ENCODE peak calls at places on chromosomes 16 and 17, in five cellular contexts. One of them, this sample, is unnamed. For H3K36me3, the result is how much of the 10 kb centered on the place peaks cover.

GRCh38 chr16:27169511-27170071 is 33.7 kb upstream of the KDM8 start:
- DNase-seq in neural progenitor cell: peak
- DNase-seq in effector memory CD4-positive, alpha-beta T cell: peak
- DNase-seq in IMR-90: peak
- DNase-seq in PC-3: peak
- DNase-seq in this sample: no peak

GRCh38 chr17:29613856-29614255 is 8.9 kb downstream of the CORO6 start:
- DNase-seq in neural progenitor cell: no peak
- DNase-seq in IMR-90: no peak
- DNase-seq in effector memory CD4-positive, alpha-beta T cell: no peak
- DNase-seq in PC-3: no peak
- DNase-seq in this sample: no peak

GRCh38 chr17:81489012-81489968 is 23.3 kb downstream of the ACTG1 start:
- DNase-seq in PC-3: no peak
- DNase-seq in neural progenitor cell: peak
- DNase-seq in IMR-90: no peak
- DNase-seq in effector memory CD4-positive, alpha-beta T cell: no peak
- DNase-seq in this sample: peak

GRCh38 chr17:77326636-77327035 is 185.9 kb downstream of the SEC14L1 start:
- DNase-seq in PC-3: no peak
- DNase-seq in IMR-90: no peak
- DNase-seq in effector memory CD4-positive, alpha-beta T cell: no peak
- DNase-seq in neural progenitor cell: no peak
- DNase-seq in this sample: no peak

GRCh38 chr16:65119905-65120341 is 1.9 kb downstream of the CDH11 start:
- DNase-seq in PC-3: peak
- DNase-seq in neural progenitor cell: peak
- DNase-seq in IMR-90: peak
- DNase-seq in effector memory CD4-positive, alpha-beta T cell: no peak
- DNase-seq in this sample: no peak

GRCh38 chr17:73582821-73583220 is 61.4 kb downstream of the SDK2 start:
- DNase-seq in IMR-90: no peak
- DNase-seq in PC-3: no peak
- DNase-seq in neural progenitor cell: no peak
- DNase-seq in effector memory CD4-positive, alpha-beta T cell: no peak
- DNase-seq in this sample: no peak

GRCh38 chr16:49638696-49639629 is 216.9 kb downstream of the ZNF423 start:
- DNase-seq in effector memory CD4-positive, alpha-beta T cell: no peak
- DNase-seq in IMR-90: peak
- DNase-seq in neural progenitor cell: no peak
- DNase-seq in PC-3: no peak
- DNase-seq in this sample: no peak

GRCh38 chr17:82272495-82273326 is 789 bp downstream of the CSNK1D start:
- DNase-seq in effector memory CD4-positive, alpha-beta T cell: no peak
- DNase-seq in PC-3: no peak
- DNase-seq in IMR-90: no peak
- DNase-seq in neural progenitor cell: peak
- DNase-seq in this sample: peak

GRCh38 chr17:41734949-41735313 is 488 bp upstream of the HAP1 start:
- DNase-seq in effector memory CD4-positive, alpha-beta T cell: no peak
- DNase-seq in neural progenitor cell: peak
- DNase-seq in IMR-90: peak
- DNase-seq in PC-3: no peak
- DNase-seq in this sample: no peak

GRCh38 chr17:57009737-57010445 is 32.0 kb downstream of the SCPEP1 start:
- DNase-seq in IMR-90: peak
- DNase-seq in effector memory CD4-positive, alpha-beta T cell: no peak
- DNase-seq in neural progenitor cell: peak
- DNase-seq in PC-3: peak
- DNase-seq in this sample: peak

GRCh38 chr17:18179221-18179620 is 4.4 kb upstream of the ALKBH5 start:
- DNase-seq in IMR-90: no peak
- DNase-seq in PC-3: no peak
- DNase-seq in neural progenitor cell: no peak
- DNase-seq in effector memory CD4-positive, alpha-beta T cell: no peak
- DNase-seq in this sample: no peak

GRCh38 chr16:74700206-74701040 is at the start of gene MLKL:
- DNase-seq in effector memory CD4-positive, alpha-beta T cell: peak
- DNase-seq in IMR-90: peak
- DNase-seq in neural progenitor cell: peak
- DNase-seq in PC-3: peak
- DNase-seq in this sample: peak

GRCh38 chr16:56295059-56295673 is 103.9 kb downstream of the GNAO1 start:
- DNase-seq in effector memory CD4-positive, alpha-beta T cell: no peak
- DNase-seq in IMR-90: peak
- DNase-seq in neural progenitor cell: no peak
- DNase-seq in PC-3: no peak
- DNase-seq in this sample: no peak

GRCh38 chr16:27369806-27370205 is 32.2 kb upstream of the IL21R start:
- DNase-seq in neural progenitor cell: no peak
- DNase-seq in PC-3: peak
- DNase-seq in effector memory CD4-positive, alpha-beta T cell: no peak
- DNase-seq in IMR-90: peak
- DNase-seq in this sample: no peak

GRCh38 chr16:14585287-14585686 is 44.8 kb downstream of the PARN start:
- DNase-seq in IMR-90: no peak
- DNase-seq in neural progenitor cell: no peak
- DNase-seq in effector memory CD4-positive, alpha-beta T cell: no peak
- DNase-seq in PC-3: no peak
- DNase-seq in this sample: no peak

GRCh38 chr17:29107084-29107483 is 64.1 kb downstream of the PIPOX start:
- DNase-seq in neural progenitor cell: no peak
- DNase-seq in effector memory CD4-positive, alpha-beta T cell: no peak
- DNase-seq in IMR-90: no peak
- DNase-seq in PC-3: no peak
- DNase-seq in this sample: no peak

GRCh38 chr16:88796278-88796677 is 7.3 kb upstream of the CDT1 start:
- DNase-seq in neural progenitor cell: no peak
- DNase-seq in PC-3: no peak
- DNase-seq in effector memory CD4-positive, alpha-beta T cell: no peak
- DNase-seq in IMR-90: no peak
- DNase-seq in this sample: no peak

GRCh38 chr17:47663997-47664941 is 14.6 kb downstream of the KPNB1 start:
- DNase-seq in PC-3: peak
- DNase-seq in IMR-90: peak
- DNase-seq in effector memory CD4-positive, alpha-beta T cell: peak
- DNase-seq in neural progenitor cell: peak
- DNase-seq in this sample: peak

GRCh38 chr17:42087736-42088705 is 10.3 kb downstream of the ZNF385C start:
- DNase-seq in effector memory CD4-positive, alpha-beta T cell: no peak
- DNase-seq in IMR-90: no peak
- DNase-seq in PC-3: no peak
- DNase-seq in neural progenitor cell: no peak
- DNase-seq in this sample: no peak

GRCh38 chr17:14211778-14212177 is 24.9 kb downstream of the CDRT15 start:
- DNase-seq in neural progenitor cell: no peak
- DNase-seq in IMR-90: no peak
- DNase-seq in PC-3: no peak
- DNase-seq in effector memory CD4-positive, alpha-beta T cell: no peak
- DNase-seq in this sample: peak

GRCh38 chr16:35306915-35307314 is 1847.5 kb downstream of the TP53TG3F start:
- DNase-seq in effector memory CD4-positive, alpha-beta T cell: no peak
- DNase-seq in PC-3: peak
- DNase-seq in IMR-90: no peak
- DNase-seq in neural progenitor cell: no peak
- DNase-seq in this sample: no peak

GRCh38 chr17:67246648-67247415 is 1.8 kb upstream of the HELZ start:
- DNase-seq in IMR-90: peak
- DNase-seq in neural progenitor cell: peak
- DNase-seq in effector memory CD4-positive, alpha-beta T cell: peak
- DNase-seq in PC-3: peak
- DNase-seq in this sample: peak

GRCh38 chr16:53511403-53512280 is 8.6 kb upstream of the AKTIP start:
- DNase-seq in IMR-90: no peak
- DNase-seq in PC-3: peak
- DNase-seq in neural progenitor cell: no peak
- DNase-seq in effector memory CD4-positive, alpha-beta T cell: no peak
- DNase-seq in this sample: no peak

GRCh38 chr17:4852504-4853075 is 19.4 kb downstream of the MINK1 start:
- DNase-seq in neural progenitor cell: no peak
- DNase-seq in effector memory CD4-positive, alpha-beta T cell: peak
- DNase-seq in IMR-90: peak
- DNase-seq in PC-3: peak
- DNase-seq in this sample: no peak

GRCh38 chr17:40541060-40541872 is 24.0 kb downstream of the CCR7 start:
- DNase-seq in IMR-90: no peak
- DNase-seq in neural progenitor cell: no peak
- DNase-seq in PC-3: no peak
- DNase-seq in effector memory CD4-positive, alpha-beta T cell: peak
- DNase-seq in this sample: no peak

GRCh38 chr16:84947996-84948854 is 63.1 kb downstream of the ZDHHC7 start:
- DNase-seq in effector memory CD4-positive, alpha-beta T cell: no peak
- DNase-seq in neural progenitor cell: no peak
- DNase-seq in PC-3: no peak
- DNase-seq in IMR-90: no peak
- DNase-seq in this sample: peak

GRCh38 chr17:42286411-42287295 is 1.6 kb upstream of the STAT5A start:
- DNase-seq in neural progenitor cell: no peak
- DNase-seq in PC-3: no peak
- DNase-seq in effector memory CD4-positive, alpha-beta T cell: no peak
- DNase-seq in IMR-90: no peak
- DNase-seq in this sample: peak

GRCh38 chr17:65730711-65731169 is 169.3 kb upstream of the AXIN2 start:
- DNase-seq in effector memory CD4-positive, alpha-beta T cell: no peak
- DNase-seq in IMR-90: no peak
- DNase-seq in PC-3: no peak
- DNase-seq in neural progenitor cell: no peak
- DNase-seq in this sample: no peak

GRCh38 chr17:42389902-42390301 is 1.7 kb upstream of the STAT3 start:
- DNase-seq in IMR-90: no peak
- DNase-seq in effector memory CD4-positive, alpha-beta T cell: no peak
- DNase-seq in neural progenitor cell: no peak
- DNase-seq in PC-3: no peak
- DNase-seq in this sample: no peak

GRCh38 chr17:81335388-81336157 is 40.5 kb upstream of the SLC38A10 start:
- DNase-seq in neural progenitor cell: no peak
- DNase-seq in PC-3: peak
- DNase-seq in effector memory CD4-positive, alpha-beta T cell: no peak
- DNase-seq in IMR-90: no peak
- DNase-seq in this sample: peak

GRCh38 chr16:89721644-89722391 is 481 bp downstream of the ZNF276 start:
- DNase-seq in PC-3: peak
- DNase-seq in neural progenitor cell: peak
- DNase-seq in effector memory CD4-positive, alpha-beta T cell: peak
- DNase-seq in IMR-90: peak
- DNase-seq in this sample: peak

DNA sequence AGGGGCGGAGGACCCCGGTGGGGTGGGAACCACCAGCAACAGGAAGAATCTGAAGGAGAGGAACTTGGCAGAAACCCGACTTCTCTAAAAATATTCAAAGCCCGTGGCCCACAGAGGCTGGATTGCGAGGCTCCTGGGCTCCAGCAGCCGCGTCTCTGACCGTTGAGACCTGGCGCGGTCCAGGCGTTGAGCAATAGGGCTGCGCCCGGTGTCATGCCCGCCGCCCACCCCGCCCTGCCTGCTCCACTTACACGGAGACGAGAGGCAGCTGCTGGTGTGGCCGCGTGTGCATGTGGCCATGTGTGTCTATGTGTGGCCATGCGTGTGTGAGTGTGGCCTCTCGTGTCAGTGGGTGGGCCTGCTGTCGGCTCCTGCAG is 83.6 kb downstream of the IRF8 start:
- DNase-seq in effector memory CD4-positive, alpha-beta T cell: no peak
- DNase-seq in neural progenitor cell: no peak
- DNase-seq in PC-3: no peak
- DNase-seq in IMR-90: no peak
- DNase-seq in this sample: no peak
- H3K4me3 ChIP-seq in effector memory CD4-positive, alpha-beta T cell: no peak
- H3K4me3 ChIP-seq in neural progenitor cell: no peak
- H3K4me3 ChIP-seq in PC-3: no peak
- H3K4me3 ChIP-seq in IMR-90: no peak
- H3K4me3 ChIP-seq in this sample: no peak

GRCh38 chr17:63786961-63787711 is 13.2 kb downstream of the DDX42 start:
- DNase-seq in IMR-90: no peak
- DNase-seq in PC-3: peak
- DNase-seq in effector memory CD4-positive, alpha-beta T cell: no peak
- DNase-seq in neural progenitor cell: no peak
- DNase-seq in this sample: no peak
- H3K36me3 ChIP-seq in IMR-90: under half
- H3K36me3 ChIP-seq in PC-3: half or more
- H3K36me3 ChIP-seq in effector memory CD4-positive, alpha-beta T cell: under half
- H3K36me3 ChIP-seq in neural progenitor cell: under half
- H3K36me3 ChIP-seq in this sample: under half

GRCh38 chr17:79075433-79075805 is 795 bp downstream of the ENGASE start:
- DNase-seq in effector memory CD4-positive, alpha-beta T cell: no peak
- DNase-seq in PC-3: no peak
- DNase-seq in IMR-90: no peak
- DNase-seq in neural progenitor cell: no peak
- DNase-seq in this sample: no peak
- H3K4me3 ChIP-seq in effector memory CD4-positive, alpha-beta T cell: peak
- H3K4me3 ChIP-seq in PC-3: peak
- H3K4me3 ChIP-seq in IMR-90: peak
- H3K4me3 ChIP-seq in neural progenitor cell: peak
- H3K4me3 ChIP-seq in this sample: peak

GRCh38 chr17:63700528-63701441 is 860 bp upstream of the LIMD2 start:
- DNase-seq in neural progenitor cell: peak
- DNase-seq in PC-3: no peak
- DNase-seq in effector memory CD4-positive, alpha-beta T cell: peak
- DNase-seq in IMR-90: peak
- DNase-seq in this sample: peak

GRCh38 chr17:63702616-63703015 is 2.7 kb upstream of the LIMD2 start:
- DNase-seq in IMR-90: no peak
- DNase-seq in effector memory CD4-positive, alpha-beta T cell: no peak
- DNase-seq in PC-3: no peak
- DNase-seq in neural progenitor cell: no peak
- DNase-seq in this sample: no peak

GRCh38 chr17:63703029-63703428 is 3.1 kb upstream of the LIMD2 start:
- DNase-seq in neural progenitor cell: no peak
- DNase-seq in effector memory CD4-positive, alpha-beta T cell: no peak
- DNase-seq in PC-3: no peak
- DNase-seq in IMR-90: no peak
- DNase-seq in this sample: no peak

GRCh38 chr17:63702223-63702577 is 2.3 kb upstream of the LIMD2 start:
- DNase-seq in IMR-90: no peak
- DNase-seq in neural progenitor cell: no peak
- DNase-seq in effector memory CD4-positive, alpha-beta T cell: peak
- DNase-seq in PC-3: no peak
- DNase-seq in this sample: peak

GRCh38 chr17:63701477-63702222 is 1.7 kb upstream of the LIMD2 start:
- DNase-seq in PC-3: no peak
- DNase-seq in IMR-90: no peak
- DNase-seq in effector memory CD4-positive, alpha-beta T cell: peak
- DNase-seq in neural progenitor cell: no peak
- DNase-seq in this sample: no peak
- H3K36me3 ChIP-seq in PC-3: under half
- H3K36me3 ChIP-seq in IMR-90: under half
- H3K36me3 ChIP-seq in effector memory CD4-positive, alpha-beta T cell: under half
- H3K36me3 ChIP-seq in neural progenitor cell: under half
- H3K36me3 ChIP-seq in this sample: under half

GRCh38 chr17:21289902-21290571 is 5.5 kb downstream of the MAP2K3 start:
- DNase-seq in neural progenitor cell: no peak
- DNase-seq in PC-3: no peak
- DNase-seq in effector memory CD4-positive, alpha-beta T cell: no peak
- DNase-seq in IMR-90: no peak
- DNase-seq in this sample: peak
- H3K4me3 ChIP-seq in neural progenitor cell: no peak
- H3K4me3 ChIP-seq in PC-3: no peak
- H3K4me3 ChIP-seq in effector memory CD4-positive, alpha-beta T cell: no peak
- H3K4me3 ChIP-seq in IMR-90: no peak
- H3K4me3 ChIP-seq in this sample: no peak

This sample was measured in H7.